ENCODE peak calls at places on chromosomes 6 and 20, in eight cellular contexts. One of them, this sample, is unnamed.
A peak's percentile ranks its signal among the peaks of the same experiment; 100 is the strongest.

GRCh38 chr20:34515484-34516037 is 661 bp upstream of the DYNLRB1 start:
- DNase-seq in tibial nerve: peak; percentile 22
- DNase-seq in uterus: peak; percentile 51
- DNase-seq in HCT116: no peak
- DNase-seq in A549: peak; percentile 48
- DNase-seq in K562: peak; percentile 77
- DNase-seq in IMR-90: peak; percentile 47
- DNase-seq in ovary: peak; percentile 43
- DNase-seq in this sample: peak; percentile 82

GRCh38 chr6:119322715-119323350 is 26.7 kb downstream of the MAN1A1 start:
- DNase-seq in HCT116: peak; percentile 33
- DNase-seq in tibial nerve: no peak
- DNase-seq in uterus: no peak
- DNase-seq in IMR-90: no peak
- DNase-seq in K562: no peak
- DNase-seq in ovary: no peak
- DNase-seq in A549: no peak
- DNase-seq in this sample: no peak

GRCh38 chr6:164897523-164898094 is 411.8 kb downstream of the C6orf118 start:
- DNase-seq in uterus: no peak
- DNase-seq in K562: no peak
- DNase-seq in tibial nerve: no peak
- DNase-seq in A549: no peak
- DNase-seq in IMR-90: no peak
- DNase-seq in HCT116: no peak
- DNase-seq in ovary: no peak
- DNase-seq in this sample: no peak

GRCh38 chr6:41377071-41377470 is 41.7 kb downstream of the NCR2 start:
- DNase-seq in uterus: no peak
- DNase-seq in HCT116: no peak
- DNase-seq in K562: no peak
- DNase-seq in IMR-90: no peak
- DNase-seq in tibial nerve: no peak
- DNase-seq in ovary: no peak
- DNase-seq in A549: no peak
- DNase-seq in this sample: no peak

GRCh38 chr6:1625352-1625773 is 15.6 kb downstream of the FOXC1 start:
- DNase-seq in K562: no peak
- DNase-seq in HCT116: no peak
- DNase-seq in uterus: no peak
- DNase-seq in A549: no peak
- DNase-seq in ovary: no peak
- DNase-seq in IMR-90: peak; percentile 27
- DNase-seq in tibial nerve: no peak
- DNase-seq in this sample: no peak

GRCh38 chr20:21360686-21361085 is 36.6 kb downstream of the NKX2-4 start:
- DNase-seq in K562: no peak
- DNase-seq in ovary: no peak
- DNase-seq in uterus: no peak
- DNase-seq in A549: no peak
- DNase-seq in IMR-90: peak; percentile 40
- DNase-seq in tibial nerve: no peak
- DNase-seq in HCT116: no peak
- DNase-seq in this sample: no peak

GRCh38 chr6:307874-308273 is 15.6 kb downstream of the DUSP22 start:
- DNase-seq in ovary: no peak
- DNase-seq in HCT116: no peak
- DNase-seq in K562: no peak
- DNase-seq in uterus: no peak
- DNase-seq in IMR-90: no peak
- DNase-seq in tibial nerve: no peak
- DNase-seq in A549: no peak
- DNase-seq in this sample: no peak

GRCh38 chr20:50980071-50980681 is 21.6 kb downstream of the MOCS3 start:
- DNase-seq in HCT116: no peak
- DNase-seq in IMR-90: peak; percentile 100
- DNase-seq in ovary: no peak
- DNase-seq in K562: no peak
- DNase-seq in uterus: no peak
- DNase-seq in A549: peak; percentile 88
- DNase-seq in tibial nerve: no peak
- DNase-seq in this sample: no peak

GRCh38 chr6:142693446-142693845 is 251.5 kb downstream of the HIVEP2 start:
- DNase-seq in ovary: no peak
- DNase-seq in HCT116: no peak
- DNase-seq in K562: no peak
- DNase-seq in uterus: no peak
- DNase-seq in tibial nerve: no peak
- DNase-seq in A549: no peak
- DNase-seq in IMR-90: peak; percentile 68
- DNase-seq in this sample: no peak

DNA sequence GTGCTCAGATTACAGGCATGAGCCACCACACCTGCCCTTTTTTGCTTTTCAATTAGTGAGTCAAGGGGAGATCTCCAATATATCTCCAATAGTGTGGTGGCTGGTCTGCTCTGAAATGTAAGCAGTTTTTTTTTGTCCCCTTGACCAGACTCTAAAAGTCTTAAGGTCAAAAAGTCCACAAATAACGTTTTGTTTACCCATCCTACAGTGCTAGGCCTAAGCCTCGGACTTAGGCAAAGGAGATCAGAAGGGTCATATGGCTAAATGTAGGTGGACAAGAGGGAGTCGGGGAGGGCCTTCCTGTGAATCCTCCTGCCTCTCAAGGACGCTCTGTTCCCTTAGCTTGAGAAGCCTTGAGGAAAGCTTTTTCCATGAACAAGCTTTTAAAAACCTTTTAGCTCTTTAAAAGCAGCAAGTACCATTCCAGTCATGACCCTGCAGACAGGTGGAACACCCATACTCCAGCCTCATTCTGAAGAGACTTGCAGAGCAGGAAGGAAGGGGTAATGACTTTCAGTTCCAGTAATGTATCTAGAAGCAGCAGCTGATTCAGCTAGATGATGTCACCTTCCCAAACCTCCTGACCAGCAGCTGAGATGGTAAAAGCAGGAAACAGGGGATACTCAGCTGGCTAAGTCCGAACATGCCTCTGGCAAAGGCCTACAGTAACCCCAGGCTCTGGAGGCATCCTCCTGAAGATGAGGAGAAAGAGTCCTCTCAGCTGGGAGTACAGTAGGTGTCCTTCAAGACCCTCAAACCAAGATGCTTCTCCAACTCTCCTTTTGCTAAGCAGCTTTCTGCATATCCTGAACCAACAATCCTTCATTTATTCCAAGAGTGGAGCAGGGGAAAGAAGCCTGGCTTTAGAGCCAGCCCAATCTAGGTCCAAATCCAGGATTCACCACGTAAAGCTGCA is 23.6 kb downstream of the BCL2L1 start:
- DNase-seq in tibial nerve: peak; percentile 83
- DNase-seq in K562: peak; percentile 57
- DNase-seq in ovary: no peak
- DNase-seq in IMR-90: peak; percentile 98
- DNase-seq in A549: peak; percentile 87
- DNase-seq in uterus: peak; percentile 67
- DNase-seq in HCT116: peak; percentile 44
- DNase-seq in this sample: peak; percentile 84
- TF ChIP-seq POLR2A in tibial nerve: peak; percentile 14
- TF ChIP-seq POLR2A in K562: no peak
- TF ChIP-seq POLR2A in ovary: no peak
- TF ChIP-seq POLR2A in IMR-90: no peak
- TF ChIP-seq POLR2A in A549: no peak
- TF ChIP-seq POLR2A in uterus: no peak
- TF ChIP-seq POLR2A in HCT116: no peak
- TF ChIP-seq POLR2A in this sample: no peak

GRCh38 chr20:23114448-23114847 is 28.3 kb upstream of the CD93 start:
- DNase-seq in uterus: no peak
- DNase-seq in tibial nerve: no peak
- DNase-seq in HCT116: no peak
- DNase-seq in A549: no peak
- DNase-seq in K562: no peak
- DNase-seq in IMR-90: no peak
- DNase-seq in ovary: no peak
- DNase-seq in this sample: no peak

GRCh38 chr20:23111307-23111943 is 25.3 kb upstream of the CD93 start:
- DNase-seq in HCT116: no peak
- DNase-seq in IMR-90: no peak
- DNase-seq in uterus: no peak
- DNase-seq in ovary: no peak
- DNase-seq in tibial nerve: no peak
- DNase-seq in A549: no peak
- DNase-seq in K562: no peak
- DNase-seq in this sample: no peak

GRCh38 chr20:23111944-23112342 is 25.8 kb upstream of the CD93 start:
- DNase-seq in uterus: no peak
- DNase-seq in ovary: no peak
- DNase-seq in HCT116: no peak
- DNase-seq in tibial nerve: no peak
- DNase-seq in K562: no peak
- DNase-seq in A549: no peak
- DNase-seq in IMR-90: no peak
- DNase-seq in this sample: no peak

GRCh38 chr20:23114018-23114417 is 27.9 kb upstream of the CD93 start:
- DNase-seq in A549: no peak
- DNase-seq in ovary: no peak
- DNase-seq in tibial nerve: no peak
- DNase-seq in K562: no peak
- DNase-seq in IMR-90: no peak
- DNase-seq in uterus: no peak
- DNase-seq in HCT116: no peak
- DNase-seq in this sample: peak; percentile 72

GRCh38 chr20:23112595-23112994 is 26.5 kb upstream of the CD93 start:
- DNase-seq in HCT116: no peak
- DNase-seq in uterus: no peak
- DNase-seq in IMR-90: no peak
- DNase-seq in A549: no peak
- DNase-seq in K562: no peak
- DNase-seq in ovary: no peak
- DNase-seq in tibial nerve: no peak
- DNase-seq in this sample: no peak
- H3K4me1 ChIP-seq in HCT116: no peaks in the 10 kb centered on the region
- H3K4me1 ChIP-seq in uterus: no peaks in the 10 kb centered on the region
- H3K4me1 ChIP-seq in IMR-90: peaks cover 2% of the 10 kb centered on the region
- H3K4me1 ChIP-seq in A549: no peaks in the 10 kb centered on the region
- H3K4me1 ChIP-seq in K562: peaks cover 29% of the 10 kb centered on the region
- H3K4me1 ChIP-seq in ovary: no peaks in the 10 kb centered on the region
- H3K4me1 ChIP-seq in tibial nerve: no peaks in the 10 kb centered on the region
- H3K4me1 ChIP-seq in this sample: no peaks in the 10 kb centered on the region

DNA sequence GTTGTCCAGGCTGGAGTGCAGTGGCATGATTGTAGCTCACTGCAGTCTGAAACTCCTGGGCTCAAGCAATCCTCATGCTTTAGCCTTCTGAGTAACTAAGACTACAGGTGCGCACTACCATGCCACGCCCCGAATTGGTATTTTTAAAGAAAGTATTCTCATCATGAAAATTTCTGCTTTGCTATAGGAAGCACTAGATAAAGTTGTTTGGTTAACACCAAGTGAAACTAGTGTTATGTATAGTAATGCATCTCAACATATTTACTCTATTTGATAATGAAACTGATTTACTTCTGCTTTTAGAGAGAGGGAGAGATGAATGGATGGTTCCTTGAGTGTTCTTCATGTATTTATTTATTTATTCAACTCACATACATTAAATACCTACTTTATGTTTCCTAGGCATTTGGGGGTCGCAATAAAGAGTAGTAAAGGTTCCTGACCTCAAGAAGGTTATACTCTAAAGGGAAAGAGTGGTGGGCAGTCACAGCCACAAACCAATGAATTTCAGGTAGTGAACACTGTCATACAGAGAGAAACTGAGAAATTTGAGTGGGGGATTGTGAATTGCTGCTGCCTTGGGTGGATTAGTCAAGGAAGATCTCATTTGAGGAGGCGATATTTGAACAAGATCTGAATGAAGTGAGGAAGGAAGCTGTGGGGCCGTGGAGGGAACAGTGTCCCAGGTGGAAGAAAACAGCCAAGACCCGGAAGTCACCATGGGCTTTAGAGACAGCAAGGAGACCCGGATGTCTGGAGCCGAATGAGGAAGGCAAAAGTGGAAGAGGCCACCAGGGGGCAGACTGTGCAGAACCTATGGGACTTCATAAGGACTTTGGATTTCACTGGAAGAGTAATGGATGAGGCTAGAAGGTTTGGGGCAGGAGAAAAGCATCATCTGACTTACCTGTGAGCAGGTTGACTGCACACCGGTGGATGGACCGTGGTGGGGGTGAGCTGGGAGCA is 185.6 kb downstream of the TSHZ2 start:
- DNase-seq in IMR-90: peak; percentile 53
- DNase-seq in uterus: no peak
- DNase-seq in K562: peak; percentile 55
- DNase-seq in A549: peak; percentile 77
- DNase-seq in ovary: peak; percentile 36
- DNase-seq in tibial nerve: no peak
- DNase-seq in HCT116: peak; percentile 72
- DNase-seq in this sample: peak; percentile 73
- TF ChIP-seq POLR2A in IMR-90: no peak
- TF ChIP-seq POLR2A in uterus: no peak
- TF ChIP-seq POLR2A in K562: no peak
- TF ChIP-seq POLR2A in A549: no peak
- TF ChIP-seq POLR2A in ovary: no peak
- TF ChIP-seq POLR2A in tibial nerve: no peak
- TF ChIP-seq POLR2A in HCT116: no peak
- TF ChIP-seq POLR2A in this sample: no peak

GRCh38 chr6:107818272-107818671 is 5.8 kb downstream of the SCML4 start:
- DNase-seq in tibial nerve: no peak
- DNase-seq in HCT116: no peak
- DNase-seq in IMR-90: no peak
- DNase-seq in A549: no peak
- DNase-seq in ovary: no peak
- DNase-seq in K562: no peak
- DNase-seq in uterus: no peak
- DNase-seq in this sample: no peak

GRCh38 chr6:107817784-107818183 is 6.3 kb downstream of the SCML4 start:
- DNase-seq in tibial nerve: no peak
- DNase-seq in HCT116: no peak
- DNase-seq in K562: no peak
- DNase-seq in A549: no peak
- DNase-seq in IMR-90: no peak
- DNase-seq in ovary: no peak
- DNase-seq in uterus: no peak
- DNase-seq in this sample: no peak

GRCh38 chr6:107820571-107821261 is 3.4 kb downstream of the SCML4 start:
- DNase-seq in A549: no peak
- DNase-seq in IMR-90: no peak
- DNase-seq in tibial nerve: no peak
- DNase-seq in ovary: no peak
- DNase-seq in K562: no peak
- DNase-seq in HCT116: no peak
- DNase-seq in uterus: no peak
- DNase-seq in this sample: no peak

GRCh38 chr6:107819976-107820551 is 4.0 kb downstream of the SCML4 start:
- DNase-seq in ovary: no peak
- DNase-seq in IMR-90: peak; percentile 1
- DNase-seq in uterus: no peak
- DNase-seq in A549: no peak
- DNase-seq in tibial nerve: no peak
- DNase-seq in K562: no peak
- DNase-seq in HCT116: no peak
- DNase-seq in this sample: no peak

DNA sequence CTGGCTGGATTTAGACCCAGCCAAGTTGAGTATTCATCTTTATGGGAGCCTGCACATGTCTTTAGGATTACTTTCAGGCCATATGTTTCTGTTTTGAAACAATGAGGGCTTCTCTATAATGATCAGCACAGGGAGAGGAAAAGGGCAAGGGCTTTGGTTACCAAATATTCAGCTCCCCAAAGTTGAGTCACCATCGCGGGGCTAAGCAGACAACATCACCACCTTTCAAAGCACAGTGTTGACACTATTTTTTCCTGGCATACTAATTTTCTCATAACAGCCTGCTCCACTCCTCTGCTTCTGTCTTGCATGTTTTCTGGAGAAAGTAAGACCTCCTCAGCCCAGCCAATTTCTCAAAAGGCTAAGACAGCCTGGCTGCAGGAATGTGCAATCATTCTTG is 4.9 kb downstream of the SCML4 start:
- DNase-seq in A549: no peak
- DNase-seq in ovary: no peak
- DNase-seq in K562: no peak
- DNase-seq in IMR-90: no peak
- DNase-seq in uterus: no peak
- DNase-seq in tibial nerve: no peak
- DNase-seq in HCT116: no peak
- DNase-seq in this sample: no peak
- H3K4me1 ChIP-seq in A549: no peaks in the 10 kb centered on the region
- H3K4me1 ChIP-seq in ovary: peaks cover 5% of the 10 kb centered on the region
- H3K4me1 ChIP-seq in K562: no peaks in the 10 kb centered on the region
- H3K4me1 ChIP-seq in IMR-90: no peaks in the 10 kb centered on the region
- H3K4me1 ChIP-seq in uterus: no peaks in the 10 kb centered on the region
- H3K4me1 ChIP-seq in tibial nerve: peaks cover 19% of the 10 kb centered on the region
- H3K4me1 ChIP-seq in HCT116: no peaks in the 10 kb centered on the region
- H3K4me1 ChIP-seq in this sample: peaks cover 3% of the 10 kb centered on the region

This sample was measured in testis.